ENCODE peak calls at places on chromosomes 13 and 19, in ten cellular contexts. B is GM23248; H is aorta; I is left lung; T is kidney; V is fibroblast of lung; L is ovary; S is tibial nerve; K is CD8-positive, alpha-beta memory T cell; N is MM.1S. W is an unnamed sample.

GRCh38 chr19:47106819-47107200 is 6.8 kb downstream of the ZC3H4 start:
- DNase-seq in B (peak; percentile 86), H (no peak), I (no peak), T (no peak), V (peak; percentile 58), L (no peak), S (no peak), K (no peak), N (no peak), W (no peak)

GRCh38 chr13:77918391-77919261 is at the start of gene EDNRB:
- DNase-seq in B (peak; percentile 62), H (peak; percentile 64), I (peak; percentile 88), T (peak; percentile 80), V (peak; percentile 38), L (peak; percentile 36), S (peak; percentile 28), K (no peak), N (no peak), W (no peak)

GRCh38 chr19:38975861-38976271 is 324 bp upstream of the FBXO17 start:
- DNase-seq in B (peak; percentile 67), H (peak; percentile 50), I (no peak), T (no peak), V (peak; percentile 49), L (peak; percentile 45), S (no peak), K (no peak), N (no peak), W (no peak)

GRCh38 chr19:44438441-44438840 is 9.8 kb downstream of the ZNF229 start:
- DNase-seq in B (no peak), H (no peak), I (no peak), T (no peak), V (no peak), L (no peak), S (no peak), K (no peak), N (no peak), W (no peak)

GRCh38 chr13:29402168-29402621 is 193.3 kb downstream of the SLC7A1 start:
- DNase-seq in B (no peak), H (no peak), I (no peak), T (no peak), V (peak; percentile 51), L (peak; percentile 19), S (no peak), K (no peak), N (peak; percentile 11), W (no peak)

GRCh38 chr13:51249254-51249653 is 27.1 kb downstream of the FAM124A start:
- DNase-seq in B (no peak), H (no peak), I (no peak), T (no peak), V (peak; percentile 30), L (no peak), S (no peak), K (no peak), N (no peak), W (no peak)

GRCh38 chr19:1627194-1627593 is 21.9 kb upstream of the UQCR11 start:
- DNase-seq in B (no peak), H (no peak), I (no peak), T (no peak), V (no peak), L (no peak), S (no peak), K (no peak), N (no peak), W (no peak)

GRCh38 chr13:42101821-42102580 is 53.6 kb downstream of the DGKH start:
- DNase-seq in B (no peak), H (no peak), I (no peak), T (no peak), V (peak; percentile 7), L (no peak), S (no peak), K (no peak), N (peak; percentile 16), W (no peak)

GRCh38 chr13:46116653-46117502 is 12.0 kb upstream of the CPB2 start:
- DNase-seq in B (no peak), H (no peak), I (no peak), T (no peak), V (no peak), L (no peak), S (no peak), K (no peak), N (no peak), W (no peak)

GRCh38 chr19:1825909-1826556 is 14.0 kb upstream of the ATP8B3 start:
- DNase-seq in B (peak; percentile 80), H (peak; percentile 84), I (peak; percentile 92), T (no peak), V (peak; percentile 47), L (peak; percentile 88), S (peak; percentile 64), K (peak; percentile 70), N (peak; percentile 64), W (peak; percentile 60)

GRCh38 chr19:35357867-35358573 is at the start of gene FFAR3:
- DNase-seq in B (peak; percentile 68), H (peak; percentile 84), I (no peak), T (no peak), V (no peak), L (no peak), S (no peak), K (no peak), N (no peak), W (no peak)

GRCh38 chr19:52734340-52734892 is 428 bp downstream of the ZNF611 start:
- DNase-seq in B (peak; percentile 57), H (no peak), I (peak; percentile 83), T (peak; percentile 79), V (peak; percentile 22), L (peak; percentile 18), S (no peak), K (no peak), N (no peak), W (no peak)

GRCh38 chr13:50075619-50076097 is 60.4 kb downstream of the KCNRG start:
- DNase-seq in B (no peak), H (no peak), I (no peak), T (no peak), V (no peak), L (no peak), S (no peak), K (no peak), N (no peak), W (no peak)

GRCh38 chr19:38617764-38618589 is at the start of gene MAP4K1:
- DNase-seq in B (no peak), H (peak; percentile 68), I (peak; percentile 86), T (peak; percentile 86), V (no peak), L (no peak), S (no peak), K (peak; percentile 51), N (peak; percentile 89), W (peak; percentile 30)

GRCh38 chr19:343941-344624 is 513 bp downstream of the MIER2 start:
- DNase-seq in B (peak; percentile 73), H (peak; percentile 44), I (peak; percentile 77), T (no peak), V (peak; percentile 14), L (no peak), S (no peak), K (peak; percentile 17), N (no peak), W (peak; percentile 19)

GRCh38 chr13:99916366-99917103 is 55.0 kb downstream of the ZIC5 start:
- DNase-seq in B (peak; percentile 79), H (no peak), I (no peak), T (no peak), V (peak; percentile 59), L (no peak), S (no peak), K (no peak), N (peak; percentile 60), W (no peak)

GRCh38 chr13:22061371-22061805 is 390.5 kb downstream of the FGF9 start:
- DNase-seq in B (no peak), H (no peak), I (no peak), T (no peak), V (no peak), L (no peak), S (no peak), K (peak; percentile 37), N (no peak), W (peak; percentile 28)

GRCh38 chr19:7705387-7706187 is 3.7 kb upstream of the FCER2 start:
- DNase-seq in B (no peak), H (peak; percentile 81), I (peak; percentile 91), T (no peak), V (no peak), L (no peak), S (peak; percentile 19), K (peak; percentile 50), N (no peak), W (peak; percentile 62)

GRCh38 chr13:111385182-111385857 is 64.9 kb downstream of the TEX29 start:
- DNase-seq in B (no peak), H (no peak), I (no peak), T (no peak), V (no peak), L (no peak), S (no peak), K (no peak), N (no peak), W (no peak)

GRCh38 chr19:2613507-2614295 is 88.8 kb downstream of the GNG7 start:
- DNase-seq in B (peak; percentile 71), H (peak; percentile 59), I (peak; percentile 91), T (peak; percentile 84), V (peak; percentile 23), L (no peak), S (no peak), K (peak; percentile 45), N (peak; percentile 74), W (no peak)

GRCh38 chr13:94382520-94382919 is 97.0 kb downstream of the DCT start:
- DNase-seq in B (no peak), H (no peak), I (no peak), T (no peak), V (no peak), L (no peak), S (no peak), K (no peak), N (no peak), W (no peak)

GRCh38 chr13:105442941-105443340 is 1092.5 kb downstream of the EFNB2 start:
- DNase-seq in B (peak; percentile 40), H (no peak), I (no peak), T (no peak), V (peak; percentile 99), L (no peak), S (no peak), K (no peak), N (no peak), W (no peak)
- H3K27ac ChIP-seq in B (no peak overlapping the region), H (no peak overlapping the region), I (peak overlapping the region; percentile 9), T (no peak overlapping the region), V (peak overlapping the region; percentile 52), L (no peak overlapping the region), S (peak overlapping the region; percentile 33), K (no peak overlapping the region), N (no peak overlapping the region), W (no peak overlapping the region)

GRCh38 chr13:75021151-75021550 is 460.8 kb downstream of the TBC1D4 start:
- DNase-seq in B (no peak), H (no peak), I (no peak), T (no peak), V (no peak), L (no peak), S (no peak), K (no peak), N (no peak), W (no peak)
- H3K4me1 ChIP-seq in B (no peaks in the 10 kb centered on the region), H (no peaks in the 10 kb centered on the region), I (no peaks in the 10 kb centered on the region), T (no peaks in the 10 kb centered on the region), V (no peaks in the 10 kb centered on the region), L (no peaks in the 10 kb centered on the region), S (no peaks in the 10 kb centered on the region), K (no peaks in the 10 kb centered on the region), N (no peaks in the 10 kb centered on the region), W (no peaks in the 10 kb centered on the region)

GRCh38 chr19:33236696-33237390 is 11.2 kb upstream of the SLC7A10 start:
- DNase-seq in B (no peak), H (peak; percentile 31), I (peak; percentile 53), T (peak; percentile 43), V (no peak), L (no peak), S (no peak), K (no peak), N (no peak), W (no peak)
- H3K9me3 ChIP-seq in B (no peaks in the 10 kb centered on the region), H (no peaks in the 10 kb centered on the region), I (no peaks in the 10 kb centered on the region), T (no peaks in the 10 kb centered on the region), V (no peaks in the 10 kb centered on the region), L (no peaks in the 10 kb centered on the region), S (no peaks in the 10 kb centered on the region), K (no peaks in the 10 kb centered on the region), N (no peaks in the 10 kb centered on the region), W (no peaks in the 10 kb centered on the region)

GRCh38 chr19:29022165-29022564 is 190.8 kb downstream of the UQCRFS1 start:
- DNase-seq in B (no peak), H (no peak), I (no peak), T (no peak), V (no peak), L (no peak), S (no peak), K (no peak), N (no peak), W (no peak)
- H3K27ac ChIP-seq in B (no peak overlapping the region), H (no peak overlapping the region), I (no peak overlapping the region), T (no peak overlapping the region), V (no peak overlapping the region), L (no peak overlapping the region), S (no peak overlapping the region), K (no peak overlapping the region), N (no peak overlapping the region), W (no peak overlapping the region)